ENCODE peak calls at places on chromosomes 12 and 14, in nine cellular contexts. One of them, this sample, is unnamed.

GRCh38 chr12:51171884-51172514 is 936 bp downstream of the TFCP2 start:
- DNase-seq in cortex of kidney: no peak
- DNase-seq in RPMI7951: peak
- DNase-seq in AG04450: no peak
- DNase-seq in frontal cortex: no peak
- DNase-seq in activated CD4-positive, CD25-positive, alpha-beta regulatory T cell treated with anti-CD3 and anti-CD28 coated beads, Interleukin-2, amount 50 U/mL, for 16 hours: no peak
- DNase-seq in memory B cell: no peak
- DNase-seq in activated naive CD4-positive, alpha-beta T cell treated with Interleukin-2 at 50 U/mL for 16 hours: no peak
- DNase-seq in LoVo: peak
- DNase-seq in this sample: no peak

GRCh38 chr12:13210543-13211190 is 14.1 kb downstream of the EMP1 start:
- DNase-seq in memory B cell: no peak
- DNase-seq in activated naive CD4-positive, alpha-beta T cell treated with Interleukin-2 at 50 U/mL for 16 hours: no peak
- DNase-seq in RPMI7951: no peak
- DNase-seq in LoVo: no peak
- DNase-seq in frontal cortex: no peak
- DNase-seq in AG04450: no peak
- DNase-seq in cortex of kidney: no peak
- DNase-seq in activated CD4-positive, CD25-positive, alpha-beta regulatory T cell treated with anti-CD3 and anti-CD28 coated beads, Interleukin-2, amount 50 U/mL, for 16 hours: no peak
- DNase-seq in this sample: no peak

GRCh38 chr12:27822076-27822712 is 42.2 kb upstream of the MANSC4 start:
- DNase-seq in memory B cell: peak
- DNase-seq in cortex of kidney: no peak
- DNase-seq in AG04450: peak
- DNase-seq in activated CD4-positive, CD25-positive, alpha-beta regulatory T cell treated with anti-CD3 and anti-CD28 coated beads, Interleukin-2, amount 50 U/mL, for 16 hours: peak
- DNase-seq in RPMI7951: peak
- DNase-seq in frontal cortex: no peak
- DNase-seq in activated naive CD4-positive, alpha-beta T cell treated with Interleukin-2 at 50 U/mL for 16 hours: peak
- DNase-seq in LoVo: no peak
- DNase-seq in this sample: peak

GRCh38 chr12:50102186-50102585 is 1.6 kb upstream of the GPD1 start:
- DNase-seq in LoVo: no peak
- DNase-seq in cortex of kidney: no peak
- DNase-seq in frontal cortex: no peak
- DNase-seq in activated CD4-positive, CD25-positive, alpha-beta regulatory T cell treated with anti-CD3 and anti-CD28 coated beads, Interleukin-2, amount 50 U/mL, for 16 hours: no peak
- DNase-seq in AG04450: no peak
- DNase-seq in activated naive CD4-positive, alpha-beta T cell treated with Interleukin-2 at 50 U/mL for 16 hours: no peak
- DNase-seq in RPMI7951: no peak
- DNase-seq in memory B cell: no peak
- DNase-seq in this sample: no peak

GRCh38 chr14:93705513-93706156 is 82.7 kb downstream of the PRIMA1 start:
- DNase-seq in memory B cell: no peak
- DNase-seq in frontal cortex: no peak
- DNase-seq in cortex of kidney: no peak
- DNase-seq in AG04450: no peak
- DNase-seq in activated naive CD4-positive, alpha-beta T cell treated with Interleukin-2 at 50 U/mL for 16 hours: no peak
- DNase-seq in RPMI7951: no peak
- DNase-seq in activated CD4-positive, CD25-positive, alpha-beta regulatory T cell treated with anti-CD3 and anti-CD28 coated beads, Interleukin-2, amount 50 U/mL, for 16 hours: no peak
- DNase-seq in LoVo: no peak
- DNase-seq in this sample: no peak

GRCh38 chr14:55107766-55108554 is 21.1 kb upstream of the LGALS3 start:
- DNase-seq in activated naive CD4-positive, alpha-beta T cell treated with Interleukin-2 at 50 U/mL for 16 hours: peak
- DNase-seq in memory B cell: no peak
- DNase-seq in RPMI7951: peak
- DNase-seq in cortex of kidney: no peak
- DNase-seq in frontal cortex: peak
- DNase-seq in AG04450: peak
- DNase-seq in LoVo: peak
- DNase-seq in activated CD4-positive, CD25-positive, alpha-beta regulatory T cell treated with anti-CD3 and anti-CD28 coated beads, Interleukin-2, amount 50 U/mL, for 16 hours: no peak
- DNase-seq in this sample: peak

GRCh38 chr12:65827827-65828231 is 3.5 kb downstream of the HMGA2 start:
- DNase-seq in RPMI7951: peak
- DNase-seq in AG04450: no peak
- DNase-seq in activated naive CD4-positive, alpha-beta T cell treated with Interleukin-2 at 50 U/mL for 16 hours: no peak
- DNase-seq in memory B cell: no peak
- DNase-seq in frontal cortex: no peak
- DNase-seq in cortex of kidney: no peak
- DNase-seq in activated CD4-positive, CD25-positive, alpha-beta regulatory T cell treated with anti-CD3 and anti-CD28 coated beads, Interleukin-2, amount 50 U/mL, for 16 hours: no peak
- DNase-seq in LoVo: no peak
- DNase-seq in this sample: no peak

GRCh38 chr12:117750657-117751056 is 218.1 kb downstream of the KSR2 start:
- DNase-seq in cortex of kidney: no peak
- DNase-seq in LoVo: no peak
- DNase-seq in activated naive CD4-positive, alpha-beta T cell treated with Interleukin-2 at 50 U/mL for 16 hours: no peak
- DNase-seq in activated CD4-positive, CD25-positive, alpha-beta regulatory T cell treated with anti-CD3 and anti-CD28 coated beads, Interleukin-2, amount 50 U/mL, for 16 hours: no peak
- DNase-seq in frontal cortex: no peak
- DNase-seq in AG04450: no peak
- DNase-seq in memory B cell: no peak
- DNase-seq in RPMI7951: no peak
- DNase-seq in this sample: no peak

GRCh38 chr12:100959481-100959880 is 164.9 kb downstream of the ANO4 start:
- DNase-seq in AG04450: peak
- DNase-seq in frontal cortex: no peak
- DNase-seq in activated naive CD4-positive, alpha-beta T cell treated with Interleukin-2 at 50 U/mL for 16 hours: no peak
- DNase-seq in RPMI7951: peak
- DNase-seq in LoVo: peak
- DNase-seq in activated CD4-positive, CD25-positive, alpha-beta regulatory T cell treated with anti-CD3 and anti-CD28 coated beads, Interleukin-2, amount 50 U/mL, for 16 hours: no peak
- DNase-seq in memory B cell: no peak
- DNase-seq in cortex of kidney: no peak
- DNase-seq in this sample: peak

GRCh38 chr12:9776795-9777194 is 16.1 kb upstream of the CD69 start:
- DNase-seq in LoVo: no peak
- DNase-seq in activated CD4-positive, CD25-positive, alpha-beta regulatory T cell treated with anti-CD3 and anti-CD28 coated beads, Interleukin-2, amount 50 U/mL, for 16 hours: no peak
- DNase-seq in RPMI7951: no peak
- DNase-seq in AG04450: no peak
- DNase-seq in activated naive CD4-positive, alpha-beta T cell treated with Interleukin-2 at 50 U/mL for 16 hours: no peak
- DNase-seq in frontal cortex: no peak
- DNase-seq in memory B cell: no peak
- DNase-seq in cortex of kidney: no peak
- DNase-seq in this sample: no peak

GRCh38 chr12:100279612-100280244 is 12.8 kb downstream of the SCYL2 start:
- DNase-seq in RPMI7951: peak
- DNase-seq in activated CD4-positive, CD25-positive, alpha-beta regulatory T cell treated with anti-CD3 and anti-CD28 coated beads, Interleukin-2, amount 50 U/mL, for 16 hours: no peak
- DNase-seq in AG04450: no peak
- DNase-seq in frontal cortex: no peak
- DNase-seq in cortex of kidney: no peak
- DNase-seq in LoVo: no peak
- DNase-seq in memory B cell: no peak
- DNase-seq in activated naive CD4-positive, alpha-beta T cell treated with Interleukin-2 at 50 U/mL for 16 hours: no peak
- DNase-seq in this sample: peak

GRCh38 chr14:64363265-64363840 is 24.8 kb upstream of the MTHFD1 start:
- DNase-seq in activated CD4-positive, CD25-positive, alpha-beta regulatory T cell treated with anti-CD3 and anti-CD28 coated beads, Interleukin-2, amount 50 U/mL, for 16 hours: no peak
- DNase-seq in cortex of kidney: no peak
- DNase-seq in memory B cell: no peak
- DNase-seq in AG04450: no peak
- DNase-seq in RPMI7951: peak
- DNase-seq in LoVo: no peak
- DNase-seq in frontal cortex: no peak
- DNase-seq in activated naive CD4-positive, alpha-beta T cell treated with Interleukin-2 at 50 U/mL for 16 hours: no peak
- DNase-seq in this sample: no peak

GRCh38 chr14:74221741-74222140 is 17.5 kb upstream of the VSX2 start:
- DNase-seq in memory B cell: no peak
- DNase-seq in LoVo: no peak
- DNase-seq in cortex of kidney: no peak
- DNase-seq in RPMI7951: no peak
- DNase-seq in frontal cortex: no peak
- DNase-seq in activated CD4-positive, CD25-positive, alpha-beta regulatory T cell treated with anti-CD3 and anti-CD28 coated beads, Interleukin-2, amount 50 U/mL, for 16 hours: no peak
- DNase-seq in AG04450: no peak
- DNase-seq in activated naive CD4-positive, alpha-beta T cell treated with Interleukin-2 at 50 U/mL for 16 hours: no peak
- DNase-seq in this sample: no peak

GRCh38 chr12:89760783-89761182 is 52.1 kb upstream of the ATP2B1 start:
- DNase-seq in memory B cell: no peak
- DNase-seq in frontal cortex: no peak
- DNase-seq in AG04450: no peak
- DNase-seq in LoVo: no peak
- DNase-seq in RPMI7951: no peak
- DNase-seq in activated naive CD4-positive, alpha-beta T cell treated with Interleukin-2 at 50 U/mL for 16 hours: no peak
- DNase-seq in cortex of kidney: no peak
- DNase-seq in activated CD4-positive, CD25-positive, alpha-beta regulatory T cell treated with anti-CD3 and anti-CD28 coated beads, Interleukin-2, amount 50 U/mL, for 16 hours: no peak
- DNase-seq in this sample: no peak

GRCh38 chr12:87704374-87704773 is 324.8 kb downstream of the C12orf50 start:
- DNase-seq in RPMI7951: no peak
- DNase-seq in activated naive CD4-positive, alpha-beta T cell treated with Interleukin-2 at 50 U/mL for 16 hours: no peak
- DNase-seq in memory B cell: no peak
- DNase-seq in frontal cortex: no peak
- DNase-seq in cortex of kidney: no peak
- DNase-seq in activated CD4-positive, CD25-positive, alpha-beta regulatory T cell treated with anti-CD3 and anti-CD28 coated beads, Interleukin-2, amount 50 U/mL, for 16 hours: no peak
- DNase-seq in LoVo: peak
- DNase-seq in AG04450: no peak
- DNase-seq in this sample: no peak

GRCh38 chr14:21913759-21914158 is 240.1 kb upstream of the OR4E1 start:
- DNase-seq in cortex of kidney: no peak
- DNase-seq in RPMI7951: peak
- DNase-seq in frontal cortex: no peak
- DNase-seq in LoVo: peak
- DNase-seq in activated naive CD4-positive, alpha-beta T cell treated with Interleukin-2 at 50 U/mL for 16 hours: peak
- DNase-seq in activated CD4-positive, CD25-positive, alpha-beta regulatory T cell treated with anti-CD3 and anti-CD28 coated beads, Interleukin-2, amount 50 U/mL, for 16 hours: peak
- DNase-seq in AG04450: peak
- DNase-seq in memory B cell: peak
- DNase-seq in this sample: peak

GRCh38 chr12:116236148-116236731 is 41.3 kb downstream of the MED13L start:
- DNase-seq in RPMI7951: peak
- DNase-seq in activated CD4-positive, CD25-positive, alpha-beta regulatory T cell treated with anti-CD3 and anti-CD28 coated beads, Interleukin-2, amount 50 U/mL, for 16 hours: peak
- DNase-seq in memory B cell: no peak
- DNase-seq in AG04450: no peak
- DNase-seq in cortex of kidney: no peak
- DNase-seq in LoVo: peak
- DNase-seq in frontal cortex: peak
- DNase-seq in activated naive CD4-positive, alpha-beta T cell treated with Interleukin-2 at 50 U/mL for 16 hours: peak
- DNase-seq in this sample: peak

GRCh38 chr12:116539361-116539771 is 19.8 kb upstream of the MAP1LC3B2 start:
- DNase-seq in activated CD4-positive, CD25-positive, alpha-beta regulatory T cell treated with anti-CD3 and anti-CD28 coated beads, Interleukin-2, amount 50 U/mL, for 16 hours: no peak
- DNase-seq in AG04450: no peak
- DNase-seq in cortex of kidney: no peak
- DNase-seq in memory B cell: no peak
- DNase-seq in LoVo: no peak
- DNase-seq in RPMI7951: peak
- DNase-seq in frontal cortex: no peak
- DNase-seq in activated naive CD4-positive, alpha-beta T cell treated with Interleukin-2 at 50 U/mL for 16 hours: no peak
- DNase-seq in this sample: no peak

GRCh38 chr12:54378791-54379400 is 5.6 kb downstream of the ZNF385A start:
- DNase-seq in activated CD4-positive, CD25-positive, alpha-beta regulatory T cell treated with anti-CD3 and anti-CD28 coated beads, Interleukin-2, amount 50 U/mL, for 16 hours: no peak
- DNase-seq in RPMI7951: peak
- DNase-seq in memory B cell: no peak
- DNase-seq in LoVo: peak
- DNase-seq in frontal cortex: peak
- DNase-seq in AG04450: no peak
- DNase-seq in activated naive CD4-positive, alpha-beta T cell treated with Interleukin-2 at 50 U/mL for 16 hours: no peak
- DNase-seq in cortex of kidney: no peak
- DNase-seq in this sample: peak

GRCh38 chr12:83057436-83057835 is 370.7 kb downstream of the TMTC2 start:
- DNase-seq in RPMI7951: no peak
- DNase-seq in AG04450: no peak
- DNase-seq in activated CD4-positive, CD25-positive, alpha-beta regulatory T cell treated with anti-CD3 and anti-CD28 coated beads, Interleukin-2, amount 50 U/mL, for 16 hours: no peak
- DNase-seq in cortex of kidney: no peak
- DNase-seq in activated naive CD4-positive, alpha-beta T cell treated with Interleukin-2 at 50 U/mL for 16 hours: no peak
- DNase-seq in memory B cell: no peak
- DNase-seq in frontal cortex: no peak
- DNase-seq in LoVo: no peak
- DNase-seq in this sample: no peak

GRCh38 chr14:102264355-102264754 is 40.6 kb downstream of the MOK start:
- DNase-seq in activated CD4-positive, CD25-positive, alpha-beta regulatory T cell treated with anti-CD3 and anti-CD28 coated beads, Interleukin-2, amount 50 U/mL, for 16 hours: no peak
- DNase-seq in cortex of kidney: no peak
- DNase-seq in frontal cortex: no peak
- DNase-seq in activated naive CD4-positive, alpha-beta T cell treated with Interleukin-2 at 50 U/mL for 16 hours: no peak
- DNase-seq in memory B cell: no peak
- DNase-seq in RPMI7951: no peak
- DNase-seq in AG04450: no peak
- DNase-seq in LoVo: no peak
- DNase-seq in this sample: no peak

GRCh38 chr14:34129927-34130552 is 179.2 kb upstream of the EGLN3 start:
- DNase-seq in cortex of kidney: no peak
- DNase-seq in frontal cortex: no peak
- DNase-seq in memory B cell: no peak
- DNase-seq in AG04450: no peak
- DNase-seq in LoVo: no peak
- DNase-seq in activated naive CD4-positive, alpha-beta T cell treated with Interleukin-2 at 50 U/mL for 16 hours: no peak
- DNase-seq in RPMI7951: no peak
- DNase-seq in activated CD4-positive, CD25-positive, alpha-beta regulatory T cell treated with anti-CD3 and anti-CD28 coated beads, Interleukin-2, amount 50 U/mL, for 16 hours: no peak
- DNase-seq in this sample: no peak

GRCh38 chr12:122834229-122834920 is 882 bp upstream of the HIP1R start:
- DNase-seq in RPMI7951: peak
- DNase-seq in frontal cortex: peak
- DNase-seq in activated naive CD4-positive, alpha-beta T cell treated with Interleukin-2 at 50 U/mL for 16 hours: peak
- DNase-seq in memory B cell: no peak
- DNase-seq in cortex of kidney: no peak
- DNase-seq in LoVo: peak
- DNase-seq in AG04450: no peak
- DNase-seq in activated CD4-positive, CD25-positive, alpha-beta regulatory T cell treated with anti-CD3 and anti-CD28 coated beads, Interleukin-2, amount 50 U/mL, for 16 hours: no peak
- DNase-seq in this sample: peak

GRCh38 chr12:111937429-111937828 is 75.5 kb downstream of the TMEM116 start:
- DNase-seq in frontal cortex: no peak
- DNase-seq in memory B cell: no peak
- DNase-seq in AG04450: no peak
- DNase-seq in activated naive CD4-positive, alpha-beta T cell treated with Interleukin-2 at 50 U/mL for 16 hours: no peak
- DNase-seq in LoVo: no peak
- DNase-seq in cortex of kidney: no peak
- DNase-seq in RPMI7951: peak
- DNase-seq in activated CD4-positive, CD25-positive, alpha-beta regulatory T cell treated with anti-CD3 and anti-CD28 coated beads, Interleukin-2, amount 50 U/mL, for 16 hours: no peak
- DNase-seq in this sample: peak

GRCh38 chr14:84128025-84128424 is 1401.9 kb upstream of the FLRT2 start:
- DNase-seq in LoVo: no peak
- DNase-seq in activated naive CD4-positive, alpha-beta T cell treated with Interleukin-2 at 50 U/mL for 16 hours: no peak
- DNase-seq in AG04450: no peak
- DNase-seq in memory B cell: no peak
- DNase-seq in activated CD4-positive, CD25-positive, alpha-beta regulatory T cell treated with anti-CD3 and anti-CD28 coated beads, Interleukin-2, amount 50 U/mL, for 16 hours: no peak
- DNase-seq in cortex of kidney: no peak
- DNase-seq in frontal cortex: no peak
- DNase-seq in RPMI7951: no peak
- DNase-seq in this sample: peak

GRCh38 chr12:2163172-2163927 is 110.6 kb downstream of the CACNA1C start:
- DNase-seq in activated naive CD4-positive, alpha-beta T cell treated with Interleukin-2 at 50 U/mL for 16 hours: no peak
- DNase-seq in AG04450: peak
- DNase-seq in cortex of kidney: no peak
- DNase-seq in activated CD4-positive, CD25-positive, alpha-beta regulatory T cell treated with anti-CD3 and anti-CD28 coated beads, Interleukin-2, amount 50 U/mL, for 16 hours: no peak
- DNase-seq in LoVo: peak
- DNase-seq in frontal cortex: no peak
- DNase-seq in RPMI7951: peak
- DNase-seq in memory B cell: no peak
- DNase-seq in this sample: peak

GRCh38 chr14:99603471-99603933 is 505 bp downstream of the CCDC85C start:
- DNase-seq in LoVo: peak
- DNase-seq in RPMI7951: peak
- DNase-seq in frontal cortex: no peak
- DNase-seq in cortex of kidney: no peak
- DNase-seq in activated naive CD4-positive, alpha-beta T cell treated with Interleukin-2 at 50 U/mL for 16 hours: peak
- DNase-seq in memory B cell: peak
- DNase-seq in AG04450: no peak
- DNase-seq in activated CD4-positive, CD25-positive, alpha-beta regulatory T cell treated with anti-CD3 and anti-CD28 coated beads, Interleukin-2, amount 50 U/mL, for 16 hours: no peak
- DNase-seq in this sample: no peak

GRCh38 chr12:46378530-46378929 is 6.0 kb upstream of the SLC38A2 start:
- DNase-seq in cortex of kidney: no peak
- DNase-seq in activated naive CD4-positive, alpha-beta T cell treated with Interleukin-2 at 50 U/mL for 16 hours: no peak
- DNase-seq in RPMI7951: no peak
- DNase-seq in memory B cell: no peak
- DNase-seq in AG04450: no peak
- DNase-seq in LoVo: no peak
- DNase-seq in activated CD4-positive, CD25-positive, alpha-beta regulatory T cell treated with anti-CD3 and anti-CD28 coated beads, Interleukin-2, amount 50 U/mL, for 16 hours: no peak
- DNase-seq in frontal cortex: no peak
- DNase-seq in this sample: no peak

GRCh38 chr14:50339178-50339804 is 27.2 kb downstream of the DMAC2L start:
- DNase-seq in cortex of kidney: no peak
- DNase-seq in activated naive CD4-positive, alpha-beta T cell treated with Interleukin-2 at 50 U/mL for 16 hours: no peak
- DNase-seq in AG04450: no peak
- DNase-seq in activated CD4-positive, CD25-positive, alpha-beta regulatory T cell treated with anti-CD3 and anti-CD28 coated beads, Interleukin-2, amount 50 U/mL, for 16 hours: no peak
- DNase-seq in frontal cortex: no peak
- DNase-seq in LoVo: no peak
- DNase-seq in memory B cell: no peak
- DNase-seq in RPMI7951: no peak
- DNase-seq in this sample: no peak

GRCh38 chr12:51441583-51441982 is 17.0 kb downstream of the SLC4A8 start:
- DNase-seq in frontal cortex: no peak
- DNase-seq in AG04450: peak
- DNase-seq in memory B cell: no peak
- DNase-seq in cortex of kidney: no peak
- DNase-seq in LoVo: no peak
- DNase-seq in RPMI7951: peak
- DNase-seq in activated CD4-positive, CD25-positive, alpha-beta regulatory T cell treated with anti-CD3 and anti-CD28 coated beads, Interleukin-2, amount 50 U/mL, for 16 hours: no peak
- DNase-seq in activated naive CD4-positive, alpha-beta T cell treated with Interleukin-2 at 50 U/mL for 16 hours: no peak
- DNase-seq in this sample: peak

GRCh38 chr14:22551597-22551982 is 37.4 kb downstream of the DAD1 start:
- DNase-seq in activated CD4-positive, CD25-positive, alpha-beta regulatory T cell treated with anti-CD3 and anti-CD28 coated beads, Interleukin-2, amount 50 U/mL, for 16 hours: no peak
- DNase-seq in cortex of kidney: no peak
- DNase-seq in RPMI7951: no peak
- DNase-seq in activated naive CD4-positive, alpha-beta T cell treated with Interleukin-2 at 50 U/mL for 16 hours: peak
- DNase-seq in frontal cortex: no peak
- DNase-seq in LoVo: no peak
- DNase-seq in AG04450: no peak
- DNase-seq in memory B cell: no peak
- DNase-seq in this sample: no peak

This sample was measured in AG08396.